ENCODE peak calls at places on chromosomes 11 and 22, in four cellular contexts. Y is cardiac fibroblast, O is AG04450, Q is HL-60. U is an unnamed sample.

GRCh38 chr11:61541568-61541967 is 33.0 kb downstream of the LRRC10B start:
- DNase-seq in Q (peak), Y (peak), O (no peak), U (peak)

GRCh38 chr11:119380160-119380815 is 1.2 kb downstream of the USP2 start:
- DNase-seq in O (no peak), Y (no peak), Q (no peak), U (no peak)

GRCh38 chr11:12430912-12431311 is 53.5 kb downstream of the PARVA start:
- DNase-seq in Q (no peak), Y (peak), O (peak), U (peak)

GRCh38 chr11:88420165-88420781 is 82.7 kb upstream of the CTSC start:
- DNase-seq in O (no peak), Y (peak), Q (peak), U (no peak)

GRCh38 chr11:101960231-101960630 is 43.9 kb upstream of the ANGPTL5 start:
- DNase-seq in Y (peak), Q (no peak), O (no peak), U (no peak)

GRCh38 chr22:32848226-32848625 is 46.7 kb downstream of the TIMP3 start:
- DNase-seq in Y (no peak), O (no peak), Q (no peak), U (no peak)

GRCh38 chr11:86484164-86484794 is 109.6 kb downstream of the CCDC81 start:
- DNase-seq in Y (peak), O (peak), Q (no peak), U (peak)

GRCh38 chr11:12129227-12129626 is 18.8 kb downstream of the MICAL2 start:
- DNase-seq in Y (no peak), Q (no peak), O (no peak), U (no peak)

GRCh38 chr11:1690167-1691026 is 6.6 kb upstream of the KRTAP5-6 start:
- DNase-seq in Q (no peak), Y (no peak), O (no peak), U (no peak)

GRCh38 chr11:116518141-116518540 is 254.6 kb downstream of the BUD13 start:
- DNase-seq in Y (no peak), O (no peak), Q (no peak), U (no peak)

GRCh38 chr22:30538280-30538679 is 8.3 kb downstream of the SEC14L6 start:
- DNase-seq in O (no peak), Q (no peak), Y (peak), U (peak)
- TF ChIP-seq CTCF in O (no peak), Q (no peak), Y (no peak), U (no peak)

DNA sequence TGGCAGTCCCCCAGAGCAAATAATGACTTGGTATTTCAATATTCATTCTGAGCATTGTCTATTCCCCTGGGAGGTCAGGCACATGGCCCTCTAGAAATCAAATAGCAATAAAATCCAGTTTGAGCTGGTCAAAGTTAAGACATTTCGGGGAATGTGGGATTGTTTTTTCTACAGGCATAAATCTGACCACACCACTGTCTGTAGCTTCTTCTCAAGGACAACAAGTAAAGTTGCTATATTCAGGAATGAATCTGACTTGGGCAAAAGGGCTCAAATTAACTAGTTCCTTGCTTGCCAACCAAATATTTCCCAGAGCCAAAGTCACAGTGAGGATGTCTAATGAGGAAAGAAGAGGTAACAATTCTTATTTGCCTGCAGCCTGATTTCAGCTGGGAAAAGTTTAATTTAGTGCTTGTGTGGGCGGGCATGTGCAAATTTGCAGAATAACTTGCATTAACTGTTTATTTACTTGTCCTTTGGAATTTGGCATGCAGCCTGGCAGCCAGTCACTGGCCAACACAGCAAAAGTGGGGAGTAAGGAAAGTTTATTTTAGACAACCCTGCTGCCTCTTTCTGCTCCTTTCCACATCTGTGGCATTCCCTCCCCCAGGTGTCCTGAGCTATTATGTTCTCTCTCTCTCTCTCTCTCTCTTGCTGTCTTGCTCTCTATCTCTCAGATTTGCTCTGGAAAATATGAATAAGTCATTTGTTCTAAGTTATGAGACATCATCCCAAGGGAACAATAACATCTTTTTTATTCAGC is 51.2 kb upstream of the ARHGAP20 start:
- DNase-seq in Q (no peak), O (peak), Y (peak), U (peak)
- H3K4me3 ChIP-seq in Q (no peak), O (no peak), Y (no peak), U (no peak)

DNA sequence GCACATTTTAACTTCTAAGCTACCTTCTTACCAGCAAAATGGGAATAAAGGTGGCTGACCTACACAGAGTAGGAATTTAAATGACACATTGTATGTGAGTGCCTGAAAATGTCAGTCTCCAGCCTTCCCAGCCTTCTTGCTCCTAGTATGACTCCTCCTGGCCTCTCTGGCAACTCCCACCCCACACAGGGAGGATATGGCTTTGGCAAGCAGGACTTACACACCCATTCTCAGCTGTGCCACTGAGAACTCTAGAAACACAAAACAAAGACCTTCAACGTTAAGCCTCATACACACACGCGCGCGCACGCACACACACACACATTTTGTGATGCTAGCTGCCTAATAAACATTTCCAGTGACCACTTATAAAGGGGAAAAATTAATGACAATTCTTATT is 65.8 kb downstream of the PACSIN2 start:
- DNase-seq in Q (no peak), O (no peak), Y (peak), U (no peak)
- TF ChIP-seq CTCF in Q (no peak), O (no peak), Y (no peak), U (no peak)

DNA sequence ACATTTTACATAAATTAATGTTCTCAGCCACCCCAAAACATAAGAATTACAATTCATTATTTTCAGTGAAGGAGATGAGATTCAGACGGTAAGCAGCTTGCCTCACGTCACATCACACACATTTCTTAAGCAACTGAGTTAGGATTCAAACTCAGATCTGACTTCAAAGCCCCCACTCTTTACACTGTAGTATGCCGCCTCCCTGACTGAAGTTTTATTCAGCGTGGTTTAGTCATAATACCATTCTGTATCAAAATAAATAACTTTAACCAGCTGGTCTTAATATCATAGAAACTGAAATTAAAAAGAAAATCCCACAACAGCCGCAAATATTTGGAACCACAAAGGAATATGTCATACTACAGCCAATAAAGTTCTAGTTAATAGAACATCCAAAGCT is 334.7 kb downstream of the TTC28 start:
- DNase-seq in Q (no peak), O (no peak), Y (no peak), U (no peak)
- H3K4me3 ChIP-seq in Q (no peak), O (no peak), Y (no peak), U (no peak)

GRCh38 chr11:15923169-15923568 is 433.2 kb downstream of the SOX6 start:
- DNase-seq in O (no peak), Q (no peak), Y (no peak), U (no peak)
- TF ChIP-seq CTCF in O (no peak), Q (no peak), Y (no peak), U (no peak)

GRCh38 chr22:31141551-31141950 is 1.2 kb upstream of the PLA2G3 start:
- DNase-seq in O (no peak), Y (no peak), Q (no peak), U (no peak)

GRCh38 chr22:31144223-31144622 is 3.9 kb upstream of the PLA2G3 start:
- DNase-seq in Q (no peak), O (no peak), Y (no peak), U (no peak)

GRCh38 chr22:31142285-31142684 is 2.0 kb upstream of the PLA2G3 start:
- DNase-seq in Q (no peak), Y (no peak), O (no peak), U (no peak)

GRCh38 chr22:31143537-31143936 is 3.2 kb upstream of the PLA2G3 start:
- DNase-seq in Y (no peak), O (no peak), Q (no peak), U (no peak)

GRCh38 chr22:31143038-31143437 is 2.7 kb upstream of the PLA2G3 start:
- DNase-seq in Q (no peak), O (no peak), Y (no peak), U (no peak)
- H3K4me3 ChIP-seq in Q (no peak), O (no peak), Y (no peak), U (no peak)

GRCh38 chr11:66868726-66869291 is 11.9 kb downstream of the LRFN4 start:
- DNase-seq in Y (no peak), O (no peak), Q (peak), U (no peak)
- TF ChIP-seq CTCF in Y (no peak), O (no peak), Q (no peak), U (peak)

GRCh38 chr22:19942886-19943664 is 1.5 kb upstream of the TXNRD2 start:
- DNase-seq in Y (peak), Q (peak), O (no peak), U (peak)

GRCh38 chr22:19940536-19941364 is 822 bp upstream of the COMT start:
- DNase-seq in Y (no peak), O (no peak), Q (no peak), U (no peak)

GRCh38 chr22:19941365-19942070 is at the start of the genes COMT and TXNRD2:
- DNase-seq in Y (peak), Q (peak), O (no peak), U (no peak)

GRCh38 chr22:19943665-19944026 is 2.0 kb upstream of the TXNRD2 start:
- DNase-seq in Q (peak), Y (peak), O (no peak), U (peak)

DNA sequence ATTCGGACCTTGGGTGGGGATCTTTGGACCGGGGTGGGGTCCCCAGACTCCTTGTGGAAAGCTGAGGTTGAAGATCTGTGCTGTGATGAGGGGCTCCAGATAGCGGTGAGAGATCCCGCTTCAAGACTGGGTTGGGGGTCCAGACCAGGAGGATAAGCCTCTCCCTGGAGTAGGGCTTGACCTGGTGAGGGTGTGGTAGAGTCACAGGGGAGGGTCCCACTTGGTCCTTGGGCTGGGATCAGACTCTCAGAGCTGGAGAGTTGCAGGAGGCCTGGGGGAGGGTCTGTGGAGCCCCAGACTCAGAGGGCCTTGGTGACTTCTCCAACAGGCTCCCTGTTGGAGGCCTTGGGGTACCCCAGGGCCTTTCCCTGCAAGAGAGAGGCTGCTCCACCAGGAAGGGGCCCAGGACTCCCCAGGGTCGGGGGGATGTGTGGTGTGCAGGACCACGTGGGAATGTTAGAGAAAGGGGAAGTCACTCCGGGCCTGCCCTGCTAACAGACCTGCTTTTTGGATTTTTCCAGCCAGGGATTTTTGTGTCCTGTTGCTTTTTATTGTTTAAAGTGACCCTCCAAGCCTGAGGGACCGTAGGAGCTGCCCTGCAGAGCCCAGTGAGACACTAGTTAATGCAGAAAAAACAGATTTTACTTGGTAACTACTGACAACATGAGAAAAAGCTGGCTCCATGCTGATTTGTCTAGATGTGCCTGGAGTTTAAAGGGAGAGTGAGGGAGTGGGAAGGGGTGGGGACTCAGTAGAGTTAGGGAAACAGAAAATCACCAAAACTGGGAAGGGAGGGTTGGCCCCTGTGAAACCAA is 660 bp upstream of the TXNRD2 start:
- DNase-seq in Y (peak), Q (peak), O (no peak), U (no peak)
- H3K4me3 ChIP-seq in Y (peak), Q (peak), O (peak), U (peak)

GRCh38 chr22:24496234-24496633 is 1.1 kb downstream of the UPB1 start:
- DNase-seq in O (no peak), Q (no peak), Y (no peak), U (no peak)

GRCh38 chr22:24495365-24495675 is 188 bp downstream of the UPB1 start:
- DNase-seq in Y (no peak), Q (no peak), O (no peak), U (no peak)

GRCh38 chr22:24492391-24492790 is 2.7 kb upstream of the UPB1 start:
- DNase-seq in O (no peak), Q (no peak), Y (no peak), U (no peak)

GRCh38 chr22:24494535-24495364 is at the start of gene UPB1:
- DNase-seq in Q (no peak), Y (no peak), O (no peak), U (no peak)

GRCh38 chr22:24494182-24494534 is 974 bp upstream of the UPB1 start:
- DNase-seq in Y (no peak), O (no peak), Q (no peak), U (no peak)
- TF ChIP-seq CTCF in Y (no peak), O (no peak), Q (no peak), U (no peak)

U was measured in HFF-Myc.